ENCODE peak calls at places on chromosome 7, in ten cellular contexts. One of them, this sample, is unnamed.

GRCh38 chr7:43649755-43650274 is 66.9 kb downstream of the STK17A start:
- DNase-seq in stimulated activated CD8-positive, alpha-beta memory T cell treated with anti-CD3 and anti-CD28 coated beads, Interleukin-2, amount 100 ng/mL, for 1 hour: peak; percentile 36
- DNase-seq in NCI-H1092 treated with DMSO at 0.1 percent for 48 hours: no peak
- DNase-seq in stimulated activated CD4-positive, alpha-beta T cell treated with anti-CD3 and anti-CD28 coated beads, Interleukin-12 subunit alpha, Interleukin-12 subunit beta, amount 100 ng/mL, for 4 hours: no peak
- DNase-seq in activated CD8-positive, alpha-beta memory T cell treated with anti-CD3 and anti-CD28 coated beads for 24 hours: no peak
- DNase-seq in germinal center: peak; percentile 78
- DNase-seq in erythroblast: no peak
- DNase-seq in activated T-helper 2 cell treated with anti-CD3 and anti-CD28 coated beads, Interferon-gamma antibody, Interleukin-2, Interleukin-4, amounts not matched to agents 10 μg/mL and 5 μg/mL and 100 μg/mL, durations not matched to agents 14 hours and 24 hours and 36 hours: peak; percentile 71
- DNase-seq in iris pigment epithelial cell: peak; percentile 64
- DNase-seq in coronary artery: no peak
- DNase-seq in this sample: peak; percentile 72

GRCh38 chr7:73577627-73578341 is 595 bp downstream of the TBL2 start:
- DNase-seq in stimulated activated CD8-positive, alpha-beta memory T cell treated with anti-CD3 and anti-CD28 coated beads, Interleukin-2, amount 100 ng/mL, for 1 hour: no peak
- DNase-seq in NCI-H1092 treated with DMSO at 0.1 percent for 48 hours: no peak
- DNase-seq in stimulated activated CD4-positive, alpha-beta T cell treated with anti-CD3 and anti-CD28 coated beads, Interleukin-12 subunit alpha, Interleukin-12 subunit beta, amount 100 ng/mL, for 4 hours: no peak
- DNase-seq in activated CD8-positive, alpha-beta memory T cell treated with anti-CD3 and anti-CD28 coated beads for 24 hours: no peak
- DNase-seq in germinal center: peak; percentile 30
- DNase-seq in erythroblast: peak; percentile 34
- DNase-seq in activated T-helper 2 cell treated with anti-CD3 and anti-CD28 coated beads, Interferon-gamma antibody, Interleukin-2, Interleukin-4, amounts not matched to agents 10 μg/mL and 5 μg/mL and 100 μg/mL, durations not matched to agents 14 hours and 24 hours and 36 hours: no peak
- DNase-seq in iris pigment epithelial cell: peak; percentile 29
- DNase-seq in coronary artery: no peak
- DNase-seq in this sample: no peak

GRCh38 chr7:52184006-52184703 is 851.3 kb upstream of the POM121L12 start:
- DNase-seq in stimulated activated CD8-positive, alpha-beta memory T cell treated with anti-CD3 and anti-CD28 coated beads, Interleukin-2, amount 100 ng/mL, for 1 hour: no peak
- DNase-seq in NCI-H1092 treated with DMSO at 0.1 percent for 48 hours: no peak
- DNase-seq in stimulated activated CD4-positive, alpha-beta T cell treated with anti-CD3 and anti-CD28 coated beads, Interleukin-12 subunit alpha, Interleukin-12 subunit beta, amount 100 ng/mL, for 4 hours: no peak
- DNase-seq in activated CD8-positive, alpha-beta memory T cell treated with anti-CD3 and anti-CD28 coated beads for 24 hours: no peak
- DNase-seq in germinal center: no peak
- DNase-seq in erythroblast: no peak
- DNase-seq in activated T-helper 2 cell treated with anti-CD3 and anti-CD28 coated beads, Interferon-gamma antibody, Interleukin-2, Interleukin-4, amounts not matched to agents 10 μg/mL and 5 μg/mL and 100 μg/mL, durations not matched to agents 14 hours and 24 hours and 36 hours: no peak
- DNase-seq in iris pigment epithelial cell: no peak
- DNase-seq in coronary artery: no peak
- DNase-seq in this sample: no peak

GRCh38 chr7:103640031-103640779 is 194.2 kb upstream of the SLC26A5 start:
- DNase-seq in stimulated activated CD8-positive, alpha-beta memory T cell treated with anti-CD3 and anti-CD28 coated beads, Interleukin-2, amount 100 ng/mL, for 1 hour: no peak
- DNase-seq in NCI-H1092 treated with DMSO at 0.1 percent for 48 hours: no peak
- DNase-seq in stimulated activated CD4-positive, alpha-beta T cell treated with anti-CD3 and anti-CD28 coated beads, Interleukin-12 subunit alpha, Interleukin-12 subunit beta, amount 100 ng/mL, for 4 hours: no peak
- DNase-seq in activated CD8-positive, alpha-beta memory T cell treated with anti-CD3 and anti-CD28 coated beads for 24 hours: no peak
- DNase-seq in germinal center: no peak
- DNase-seq in erythroblast: no peak
- DNase-seq in activated T-helper 2 cell treated with anti-CD3 and anti-CD28 coated beads, Interferon-gamma antibody, Interleukin-2, Interleukin-4, amounts not matched to agents 10 μg/mL and 5 μg/mL and 100 μg/mL, durations not matched to agents 14 hours and 24 hours and 36 hours: no peak
- DNase-seq in iris pigment epithelial cell: peak; percentile 78
- DNase-seq in coronary artery: no peak
- DNase-seq in this sample: peak; percentile 33

GRCh38 chr7:102270176-102270887 is 16.3 kb upstream of the SH2B2 start:
- DNase-seq in stimulated activated CD8-positive, alpha-beta memory T cell treated with anti-CD3 and anti-CD28 coated beads, Interleukin-2, amount 100 ng/mL, for 1 hour: no peak
- DNase-seq in NCI-H1092 treated with DMSO at 0.1 percent for 48 hours: no peak
- DNase-seq in stimulated activated CD4-positive, alpha-beta T cell treated with anti-CD3 and anti-CD28 coated beads, Interleukin-12 subunit alpha, Interleukin-12 subunit beta, amount 100 ng/mL, for 4 hours: no peak
- DNase-seq in activated CD8-positive, alpha-beta memory T cell treated with anti-CD3 and anti-CD28 coated beads for 24 hours: no peak
- DNase-seq in germinal center: no peak
- DNase-seq in erythroblast: no peak
- DNase-seq in activated T-helper 2 cell treated with anti-CD3 and anti-CD28 coated beads, Interferon-gamma antibody, Interleukin-2, Interleukin-4, amounts not matched to agents 10 μg/mL and 5 μg/mL and 100 μg/mL, durations not matched to agents 14 hours and 24 hours and 36 hours: no peak
- DNase-seq in iris pigment epithelial cell: no peak
- DNase-seq in coronary artery: no peak
- DNase-seq in this sample: no peak

GRCh38 chr7:44097064-44097932 is 6.8 kb upstream of the AEBP1 start:
- DNase-seq in stimulated activated CD8-positive, alpha-beta memory T cell treated with anti-CD3 and anti-CD28 coated beads, Interleukin-2, amount 100 ng/mL, for 1 hour: no peak
- DNase-seq in NCI-H1092 treated with DMSO at 0.1 percent for 48 hours: no peak
- DNase-seq in stimulated activated CD4-positive, alpha-beta T cell treated with anti-CD3 and anti-CD28 coated beads, Interleukin-12 subunit alpha, Interleukin-12 subunit beta, amount 100 ng/mL, for 4 hours: no peak
- DNase-seq in activated CD8-positive, alpha-beta memory T cell treated with anti-CD3 and anti-CD28 coated beads for 24 hours: no peak
- DNase-seq in germinal center: peak; percentile 88
- DNase-seq in erythroblast: no peak
- DNase-seq in activated T-helper 2 cell treated with anti-CD3 and anti-CD28 coated beads, Interferon-gamma antibody, Interleukin-2, Interleukin-4, amounts not matched to agents 10 μg/mL and 5 μg/mL and 100 μg/mL, durations not matched to agents 14 hours and 24 hours and 36 hours: peak; percentile 48
- DNase-seq in iris pigment epithelial cell: no peak
- DNase-seq in coronary artery: no peak
- DNase-seq in this sample: no peak

GRCh38 chr7:77887567-77887966 is 89.0 kb downstream of the PHTF2 start:
- DNase-seq in stimulated activated CD8-positive, alpha-beta memory T cell treated with anti-CD3 and anti-CD28 coated beads, Interleukin-2, amount 100 ng/mL, for 1 hour: no peak
- DNase-seq in NCI-H1092 treated with DMSO at 0.1 percent for 48 hours: no peak
- DNase-seq in stimulated activated CD4-positive, alpha-beta T cell treated with anti-CD3 and anti-CD28 coated beads, Interleukin-12 subunit alpha, Interleukin-12 subunit beta, amount 100 ng/mL, for 4 hours: no peak
- DNase-seq in activated CD8-positive, alpha-beta memory T cell treated with anti-CD3 and anti-CD28 coated beads for 24 hours: no peak
- DNase-seq in germinal center: no peak
- DNase-seq in erythroblast: no peak
- DNase-seq in activated T-helper 2 cell treated with anti-CD3 and anti-CD28 coated beads, Interferon-gamma antibody, Interleukin-2, Interleukin-4, amounts not matched to agents 10 μg/mL and 5 μg/mL and 100 μg/mL, durations not matched to agents 14 hours and 24 hours and 36 hours: no peak
- DNase-seq in iris pigment epithelial cell: peak; percentile 91
- DNase-seq in coronary artery: no peak
- DNase-seq in this sample: peak; percentile 35

GRCh38 chr7:16063241-16063640 is 358.1 kb downstream of the CRPPA start:
- DNase-seq in stimulated activated CD8-positive, alpha-beta memory T cell treated with anti-CD3 and anti-CD28 coated beads, Interleukin-2, amount 100 ng/mL, for 1 hour: no peak
- DNase-seq in NCI-H1092 treated with DMSO at 0.1 percent for 48 hours: no peak
- DNase-seq in stimulated activated CD4-positive, alpha-beta T cell treated with anti-CD3 and anti-CD28 coated beads, Interleukin-12 subunit alpha, Interleukin-12 subunit beta, amount 100 ng/mL, for 4 hours: no peak
- DNase-seq in activated CD8-positive, alpha-beta memory T cell treated with anti-CD3 and anti-CD28 coated beads for 24 hours: no peak
- DNase-seq in germinal center: no peak
- DNase-seq in erythroblast: no peak
- DNase-seq in activated T-helper 2 cell treated with anti-CD3 and anti-CD28 coated beads, Interferon-gamma antibody, Interleukin-2, Interleukin-4, amounts not matched to agents 10 μg/mL and 5 μg/mL and 100 μg/mL, durations not matched to agents 14 hours and 24 hours and 36 hours: no peak
- DNase-seq in iris pigment epithelial cell: no peak
- DNase-seq in coronary artery: no peak
- DNase-seq in this sample: no peak

GRCh38 chr7:41451826-41452225 is 251.1 kb downstream of the INHBA start:
- DNase-seq in stimulated activated CD8-positive, alpha-beta memory T cell treated with anti-CD3 and anti-CD28 coated beads, Interleukin-2, amount 100 ng/mL, for 1 hour: no peak
- DNase-seq in NCI-H1092 treated with DMSO at 0.1 percent for 48 hours: no peak
- DNase-seq in stimulated activated CD4-positive, alpha-beta T cell treated with anti-CD3 and anti-CD28 coated beads, Interleukin-12 subunit alpha, Interleukin-12 subunit beta, amount 100 ng/mL, for 4 hours: no peak
- DNase-seq in activated CD8-positive, alpha-beta memory T cell treated with anti-CD3 and anti-CD28 coated beads for 24 hours: no peak
- DNase-seq in germinal center: no peak
- DNase-seq in erythroblast: no peak
- DNase-seq in activated T-helper 2 cell treated with anti-CD3 and anti-CD28 coated beads, Interferon-gamma antibody, Interleukin-2, Interleukin-4, amounts not matched to agents 10 μg/mL and 5 μg/mL and 100 μg/mL, durations not matched to agents 14 hours and 24 hours and 36 hours: no peak
- DNase-seq in iris pigment epithelial cell: peak; percentile 61
- DNase-seq in coronary artery: no peak
- DNase-seq in this sample: peak; percentile 57

GRCh38 chr7:48781783-48782182 is 142.6 kb upstream of the CDC14C start:
- DNase-seq in stimulated activated CD8-positive, alpha-beta memory T cell treated with anti-CD3 and anti-CD28 coated beads, Interleukin-2, amount 100 ng/mL, for 1 hour: no peak
- DNase-seq in NCI-H1092 treated with DMSO at 0.1 percent for 48 hours: peak; percentile 89
- DNase-seq in stimulated activated CD4-positive, alpha-beta T cell treated with anti-CD3 and anti-CD28 coated beads, Interleukin-12 subunit alpha, Interleukin-12 subunit beta, amount 100 ng/mL, for 4 hours: no peak
- DNase-seq in activated CD8-positive, alpha-beta memory T cell treated with anti-CD3 and anti-CD28 coated beads for 24 hours: no peak
- DNase-seq in germinal center: no peak
- DNase-seq in erythroblast: no peak
- DNase-seq in activated T-helper 2 cell treated with anti-CD3 and anti-CD28 coated beads, Interferon-gamma antibody, Interleukin-2, Interleukin-4, amounts not matched to agents 10 μg/mL and 5 μg/mL and 100 μg/mL, durations not matched to agents 14 hours and 24 hours and 36 hours: no peak
- DNase-seq in iris pigment epithelial cell: peak; percentile 1
- DNase-seq in coronary artery: no peak
- DNase-seq in this sample: peak; percentile 70

GRCh38 chr7:15104411-15105092 is 202.0 kb upstream of the DGKB start:
- DNase-seq in stimulated activated CD8-positive, alpha-beta memory T cell treated with anti-CD3 and anti-CD28 coated beads, Interleukin-2, amount 100 ng/mL, for 1 hour: no peak
- DNase-seq in NCI-H1092 treated with DMSO at 0.1 percent for 48 hours: peak; percentile 96
- DNase-seq in stimulated activated CD4-positive, alpha-beta T cell treated with anti-CD3 and anti-CD28 coated beads, Interleukin-12 subunit alpha, Interleukin-12 subunit beta, amount 100 ng/mL, for 4 hours: no peak
- DNase-seq in activated CD8-positive, alpha-beta memory T cell treated with anti-CD3 and anti-CD28 coated beads for 24 hours: no peak
- DNase-seq in germinal center: no peak
- DNase-seq in erythroblast: no peak
- DNase-seq in activated T-helper 2 cell treated with anti-CD3 and anti-CD28 coated beads, Interferon-gamma antibody, Interleukin-2, Interleukin-4, amounts not matched to agents 10 μg/mL and 5 μg/mL and 100 μg/mL, durations not matched to agents 14 hours and 24 hours and 36 hours: no peak
- DNase-seq in iris pigment epithelial cell: no peak
- DNase-seq in coronary artery: no peak
- DNase-seq in this sample: no peak

GRCh38 chr7:7568553-7568952 is 1.9 kb downstream of the MIOS start:
- DNase-seq in stimulated activated CD8-positive, alpha-beta memory T cell treated with anti-CD3 and anti-CD28 coated beads, Interleukin-2, amount 100 ng/mL, for 1 hour: no peak
- DNase-seq in NCI-H1092 treated with DMSO at 0.1 percent for 48 hours: no peak
- DNase-seq in stimulated activated CD4-positive, alpha-beta T cell treated with anti-CD3 and anti-CD28 coated beads, Interleukin-12 subunit alpha, Interleukin-12 subunit beta, amount 100 ng/mL, for 4 hours: no peak
- DNase-seq in activated CD8-positive, alpha-beta memory T cell treated with anti-CD3 and anti-CD28 coated beads for 24 hours: no peak
- DNase-seq in germinal center: peak; percentile 7
- DNase-seq in erythroblast: no peak
- DNase-seq in activated T-helper 2 cell treated with anti-CD3 and anti-CD28 coated beads, Interferon-gamma antibody, Interleukin-2, Interleukin-4, amounts not matched to agents 10 μg/mL and 5 μg/mL and 100 μg/mL, durations not matched to agents 14 hours and 24 hours and 36 hours: no peak
- DNase-seq in iris pigment epithelial cell: no peak
- DNase-seq in coronary artery: no peak
- DNase-seq in this sample: no peak

GRCh38 chr7:105760549-105761447 is 115.6 kb downstream of the ATXN7L1 start:
- DNase-seq in stimulated activated CD8-positive, alpha-beta memory T cell treated with anti-CD3 and anti-CD28 coated beads, Interleukin-2, amount 100 ng/mL, for 1 hour: no peak
- DNase-seq in NCI-H1092 treated with DMSO at 0.1 percent for 48 hours: no peak
- DNase-seq in stimulated activated CD4-positive, alpha-beta T cell treated with anti-CD3 and anti-CD28 coated beads, Interleukin-12 subunit alpha, Interleukin-12 subunit beta, amount 100 ng/mL, for 4 hours: no peak
- DNase-seq in activated CD8-positive, alpha-beta memory T cell treated with anti-CD3 and anti-CD28 coated beads for 24 hours: no peak
- DNase-seq in germinal center: no peak
- DNase-seq in erythroblast: no peak
- DNase-seq in activated T-helper 2 cell treated with anti-CD3 and anti-CD28 coated beads, Interferon-gamma antibody, Interleukin-2, Interleukin-4, amounts not matched to agents 10 μg/mL and 5 μg/mL and 100 μg/mL, durations not matched to agents 14 hours and 24 hours and 36 hours: peak; percentile 22
- DNase-seq in iris pigment epithelial cell: no peak
- DNase-seq in coronary artery: no peak
- DNase-seq in this sample: no peak

GRCh38 chr7:64555046-64555445 is 7.8 kb downstream of the ZNF680 start:
- DNase-seq in stimulated activated CD8-positive, alpha-beta memory T cell treated with anti-CD3 and anti-CD28 coated beads, Interleukin-2, amount 100 ng/mL, for 1 hour: no peak
- DNase-seq in NCI-H1092 treated with DMSO at 0.1 percent for 48 hours: no peak
- DNase-seq in stimulated activated CD4-positive, alpha-beta T cell treated with anti-CD3 and anti-CD28 coated beads, Interleukin-12 subunit alpha, Interleukin-12 subunit beta, amount 100 ng/mL, for 4 hours: no peak
- DNase-seq in activated CD8-positive, alpha-beta memory T cell treated with anti-CD3 and anti-CD28 coated beads for 24 hours: no peak
- DNase-seq in germinal center: no peak
- DNase-seq in erythroblast: no peak
- DNase-seq in activated T-helper 2 cell treated with anti-CD3 and anti-CD28 coated beads, Interferon-gamma antibody, Interleukin-2, Interleukin-4, amounts not matched to agents 10 μg/mL and 5 μg/mL and 100 μg/mL, durations not matched to agents 14 hours and 24 hours and 36 hours: no peak
- DNase-seq in iris pigment epithelial cell: peak; percentile 57
- DNase-seq in coronary artery: no peak
- DNase-seq in this sample: no peak

GRCh38 chr7:4144801-4145470 is 537.2 kb upstream of the FOXK1 start:
- DNase-seq in stimulated activated CD8-positive, alpha-beta memory T cell treated with anti-CD3 and anti-CD28 coated beads, Interleukin-2, amount 100 ng/mL, for 1 hour: no peak
- DNase-seq in NCI-H1092 treated with DMSO at 0.1 percent for 48 hours: no peak
- DNase-seq in stimulated activated CD4-positive, alpha-beta T cell treated with anti-CD3 and anti-CD28 coated beads, Interleukin-12 subunit alpha, Interleukin-12 subunit beta, amount 100 ng/mL, for 4 hours: no peak
- DNase-seq in activated CD8-positive, alpha-beta memory T cell treated with anti-CD3 and anti-CD28 coated beads for 24 hours: no peak
- DNase-seq in germinal center: no peak
- DNase-seq in erythroblast: no peak
- DNase-seq in activated T-helper 2 cell treated with anti-CD3 and anti-CD28 coated beads, Interferon-gamma antibody, Interleukin-2, Interleukin-4, amounts not matched to agents 10 μg/mL and 5 μg/mL and 100 μg/mL, durations not matched to agents 14 hours and 24 hours and 36 hours: no peak
- DNase-seq in iris pigment epithelial cell: peak; percentile 8
- DNase-seq in coronary artery: no peak
- DNase-seq in this sample: no peak

GRCh38 chr7:92546856-92547497 is 18.4 kb downstream of the RBM48 start:
- DNase-seq in stimulated activated CD8-positive, alpha-beta memory T cell treated with anti-CD3 and anti-CD28 coated beads, Interleukin-2, amount 100 ng/mL, for 1 hour: no peak
- DNase-seq in NCI-H1092 treated with DMSO at 0.1 percent for 48 hours: no peak
- DNase-seq in stimulated activated CD4-positive, alpha-beta T cell treated with anti-CD3 and anti-CD28 coated beads, Interleukin-12 subunit alpha, Interleukin-12 subunit beta, amount 100 ng/mL, for 4 hours: no peak
- DNase-seq in activated CD8-positive, alpha-beta memory T cell treated with anti-CD3 and anti-CD28 coated beads for 24 hours: no peak
- DNase-seq in germinal center: no peak
- DNase-seq in erythroblast: no peak
- DNase-seq in activated T-helper 2 cell treated with anti-CD3 and anti-CD28 coated beads, Interferon-gamma antibody, Interleukin-2, Interleukin-4, amounts not matched to agents 10 μg/mL and 5 μg/mL and 100 μg/mL, durations not matched to agents 14 hours and 24 hours and 36 hours: no peak
- DNase-seq in iris pigment epithelial cell: no peak
- DNase-seq in coronary artery: no peak
- DNase-seq in this sample: no peak

GRCh38 chr7:50146692-50147091 is 53.6 kb upstream of the ZPBP start:
- DNase-seq in stimulated activated CD8-positive, alpha-beta memory T cell treated with anti-CD3 and anti-CD28 coated beads, Interleukin-2, amount 100 ng/mL, for 1 hour: no peak
- DNase-seq in NCI-H1092 treated with DMSO at 0.1 percent for 48 hours: peak; percentile 41
- DNase-seq in stimulated activated CD4-positive, alpha-beta T cell treated with anti-CD3 and anti-CD28 coated beads, Interleukin-12 subunit alpha, Interleukin-12 subunit beta, amount 100 ng/mL, for 4 hours: no peak
- DNase-seq in activated CD8-positive, alpha-beta memory T cell treated with anti-CD3 and anti-CD28 coated beads for 24 hours: no peak
- DNase-seq in germinal center: no peak
- DNase-seq in erythroblast: no peak
- DNase-seq in activated T-helper 2 cell treated with anti-CD3 and anti-CD28 coated beads, Interferon-gamma antibody, Interleukin-2, Interleukin-4, amounts not matched to agents 10 μg/mL and 5 μg/mL and 100 μg/mL, durations not matched to agents 14 hours and 24 hours and 36 hours: no peak
- DNase-seq in iris pigment epithelial cell: no peak
- DNase-seq in coronary artery: no peak
- DNase-seq in this sample: no peak

GRCh38 chr7:45099891-45100760 is 11.4 kb upstream of the NACAD start:
- DNase-seq in stimulated activated CD8-positive, alpha-beta memory T cell treated with anti-CD3 and anti-CD28 coated beads, Interleukin-2, amount 100 ng/mL, for 1 hour: no peak
- DNase-seq in NCI-H1092 treated with DMSO at 0.1 percent for 48 hours: no peak
- DNase-seq in stimulated activated CD4-positive, alpha-beta T cell treated with anti-CD3 and anti-CD28 coated beads, Interleukin-12 subunit alpha, Interleukin-12 subunit beta, amount 100 ng/mL, for 4 hours: no peak
- DNase-seq in activated CD8-positive, alpha-beta memory T cell treated with anti-CD3 and anti-CD28 coated beads for 24 hours: no peak
- DNase-seq in germinal center: no peak
- DNase-seq in erythroblast: no peak
- DNase-seq in activated T-helper 2 cell treated with anti-CD3 and anti-CD28 coated beads, Interferon-gamma antibody, Interleukin-2, Interleukin-4, amounts not matched to agents 10 μg/mL and 5 μg/mL and 100 μg/mL, durations not matched to agents 14 hours and 24 hours and 36 hours: no peak
- DNase-seq in iris pigment epithelial cell: no peak
- DNase-seq in coronary artery: no peak
- DNase-seq in this sample: no peak

GRCh38 chr7:38629621-38630020 is 1.6 kb downstream of the AMPH start:
- DNase-seq in stimulated activated CD8-positive, alpha-beta memory T cell treated with anti-CD3 and anti-CD28 coated beads, Interleukin-2, amount 100 ng/mL, for 1 hour: no peak
- DNase-seq in NCI-H1092 treated with DMSO at 0.1 percent for 48 hours: peak; percentile 65
- DNase-seq in stimulated activated CD4-positive, alpha-beta T cell treated with anti-CD3 and anti-CD28 coated beads, Interleukin-12 subunit alpha, Interleukin-12 subunit beta, amount 100 ng/mL, for 4 hours: no peak
- DNase-seq in activated CD8-positive, alpha-beta memory T cell treated with anti-CD3 and anti-CD28 coated beads for 24 hours: no peak
- DNase-seq in germinal center: no peak
- DNase-seq in erythroblast: no peak
- DNase-seq in activated T-helper 2 cell treated with anti-CD3 and anti-CD28 coated beads, Interferon-gamma antibody, Interleukin-2, Interleukin-4, amounts not matched to agents 10 μg/mL and 5 μg/mL and 100 μg/mL, durations not matched to agents 14 hours and 24 hours and 36 hours: no peak
- DNase-seq in iris pigment epithelial cell: no peak
- DNase-seq in coronary artery: no peak
- DNase-seq in this sample: no peak